ENCODE peak calls at places on chromosomes 13 and 19, in eight cellular contexts. U is breast epithelium, D is heart left ventricle, K is GM12891, W is H1, R is stomach, G is transverse colon, H is HCT116. P is an unnamed sample.

GRCh38 chr19:6238256-6238642 is 41.5 kb downstream of the MLLT1 start:
- DNase-seq in H (no peak), K (peak; percentile 6), G (no peak), R (no peak), D (no peak), U (no peak), W (no peak), P (peak; percentile 80)

GRCh38 chr19:16266586-16266942 is 58.1 kb upstream of the KLF2 start:
- DNase-seq in K (no peak), U (no peak), G (no peak), D (no peak), W (no peak), H (no peak), R (no peak), P (no peak)

GRCh38 chr13:101711307-101712025 is 259.0 kb downstream of the ITGBL1 start:
- DNase-seq in G (no peak), U (no peak), D (peak; percentile 25), K (no peak), W (no peak), R (no peak), H (no peak), P (no peak)

GRCh38 chr19:3387645-3388589 is 21.5 kb downstream of the NFIC start:
- DNase-seq in H (no peak), R (peak; percentile 93), W (no peak), G (peak; percentile 89), U (peak; percentile 86), D (peak; percentile 92), K (no peak), P (no peak)

GRCh38 chr19:29263305-29264080 is 50.5 kb upstream of the UQCRFS1 start:
- DNase-seq in R (peak; percentile 47), K (peak; percentile 27), D (no peak), H (no peak), W (no peak), U (no peak), G (peak; percentile 34), P (peak; percentile 26)

GRCh38 chr13:52371736-52372247 is 34.2 kb downstream of the THSD1 start:
- DNase-seq in W (no peak), R (no peak), U (no peak), D (no peak), K (no peak), G (no peak), H (peak; percentile 37), P (no peak)

GRCh38 chr19:3046621-3047306 is 15.5 kb downstream of the TLE5 start:
- DNase-seq in K (no peak), U (no peak), G (peak; percentile 39), R (no peak), H (no peak), W (no peak), D (peak; percentile 61), P (peak; percentile 57)

GRCh38 chr19:55391702-55392615 is 6.2 kb downstream of the RPL28 start:
- DNase-seq in D (no peak), R (no peak), G (no peak), U (no peak), H (no peak), K (no peak), W (no peak), P (no peak)

GRCh38 chr13:99990045-99990977 is 8.7 kb downstream of the ZIC2 start:
- DNase-seq in D (no peak), U (no peak), H (no peak), R (no peak), G (no peak), W (no peak), K (no peak), P (no peak)

GRCh38 chr19:17534767-17535166 is 20.7 kb upstream of the COLGALT1 start:
- DNase-seq in G (no peak), R (no peak), K (no peak), W (no peak), H (no peak), D (no peak), U (no peak), P (no peak)

GRCh38 chr19:19627716-19628498 is at the start of gene LPAR2:
- DNase-seq in R (peak; percentile 87), U (peak; percentile 50), H (peak; percentile 24), G (peak; percentile 82), K (peak; percentile 97), W (no peak), D (no peak), P (no peak)

GRCh38 chr13:79423801-79424642 is 18.0 kb upstream of the RBM26 start:
- DNase-seq in W (no peak), D (no peak), U (no peak), H (peak; percentile 28), G (no peak), K (no peak), R (no peak), P (peak; percentile 71)

GRCh38 chr13:56349866-56350265 is 790.9 kb upstream of the PRR20A start:
- DNase-seq in K (no peak), G (no peak), U (no peak), H (no peak), D (no peak), W (no peak), R (no peak), P (no peak)

GRCh38 chr13:59924256-59924655 is 239.5 kb downstream of the DIAPH3 start:
- DNase-seq in G (no peak), D (no peak), W (no peak), R (no peak), H (no peak), K (no peak), U (no peak), P (no peak)

GRCh38 chr13:66992183-66992582 is 238.0 kb downstream of the PCDH9 start:
- DNase-seq in U (no peak), R (no peak), K (no peak), H (no peak), D (no peak), G (no peak), W (no peak), P (no peak)

GRCh38 chr19:7578127-7578526 is 17.5 kb upstream of the CAMSAP3 start:
- DNase-seq in W (no peak), D (no peak), K (no peak), R (no peak), U (no peak), H (no peak), G (no peak), P (no peak)

GRCh38 chr13:101763191-101763590 is 310.7 kb downstream of the ITGBL1 start:
- DNase-seq in H (no peak), D (no peak), K (no peak), U (no peak), G (no peak), R (no peak), W (no peak), P (no peak)

GRCh38 chr19:38665950-38666661 is 18.7 kb downstream of the ACTN4 start:
- DNase-seq in R (no peak), G (peak; percentile 57), U (peak; percentile 76), W (peak; percentile 92), H (no peak), D (peak; percentile 82), K (no peak), P (no peak)
- TF ChIP-seq POLR2A in R (no peak), G (peak; percentile 33), U (no peak), W (peak; percentile 71), H (no peak), D (peak; percentile 29), K (no peak), P (no peak)

DNA sequence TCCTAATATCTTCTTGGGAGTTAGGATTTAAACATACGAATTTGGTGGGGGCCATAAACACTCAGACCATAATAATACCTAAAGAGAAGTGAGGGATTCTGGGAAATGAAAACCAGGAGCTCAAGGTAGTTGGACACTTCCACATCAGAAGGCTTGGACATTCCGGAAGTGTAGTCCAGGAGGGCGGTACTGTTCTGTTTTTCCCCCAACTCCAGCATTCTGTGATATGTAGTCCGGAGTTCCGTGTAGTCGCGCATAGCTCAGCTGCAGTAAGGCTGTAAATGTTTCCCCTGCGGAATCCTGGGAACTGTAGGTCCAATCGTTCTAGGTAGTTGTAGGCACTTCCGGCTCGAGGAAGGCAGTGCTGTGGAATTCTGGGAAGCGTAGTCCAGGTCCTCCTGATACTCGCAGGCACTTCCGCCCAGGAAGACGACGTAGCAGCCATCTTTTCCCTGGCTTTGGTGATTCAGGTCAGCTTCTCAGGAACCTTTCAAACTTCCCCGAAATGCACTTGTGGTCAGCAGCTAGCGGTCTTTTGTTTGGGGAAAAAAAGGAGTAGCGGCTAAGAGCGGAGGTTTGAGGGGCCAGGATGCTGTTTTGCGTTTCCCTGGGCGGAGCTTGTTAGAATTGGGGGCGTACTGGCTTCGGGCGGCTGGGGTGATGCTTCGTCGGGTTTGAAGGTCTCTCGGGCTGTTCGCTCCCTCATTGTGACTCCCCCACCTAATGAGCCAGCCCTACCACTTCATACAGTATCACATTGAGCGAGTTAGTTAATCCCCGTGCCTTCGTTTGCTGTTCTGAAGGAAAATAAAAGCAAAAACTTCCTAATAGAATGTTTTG is at the start of gene ZNF226:
- DNase-seq in R (peak; percentile 91), K (peak; percentile 46), H (peak; percentile 97), D (peak; percentile 94), G (peak; percentile 91), W (peak; percentile 80), U (peak; percentile 94), P (peak; percentile 95)
- TF ChIP-seq POLR2A in R (no peak), K (peak; percentile 87), H (peak; percentile 61), D (peak; percentile 76), G (peak; percentile 26), W (peak; percentile 90), U (no peak), P (peak; percentile 84)

DNA sequence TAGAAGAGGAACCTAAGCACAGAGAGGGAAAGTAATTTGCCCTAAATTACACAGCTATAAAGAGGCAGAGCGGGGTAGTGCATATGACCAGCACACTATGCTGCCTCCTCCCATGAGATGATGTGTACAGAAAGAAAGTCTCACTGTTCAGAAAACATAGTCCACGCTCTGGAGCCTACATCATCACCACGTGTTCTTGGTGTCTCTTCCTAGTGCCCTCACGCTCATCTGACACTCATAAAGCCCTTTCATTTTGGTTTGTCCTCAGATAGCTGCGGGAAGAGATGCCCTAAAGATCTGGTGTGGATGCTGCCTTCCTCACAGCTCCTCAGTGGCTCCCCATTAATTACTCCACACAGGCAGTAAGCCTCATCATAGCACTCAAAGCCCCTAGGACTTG is 27.4 kb upstream of the SIAH3 start:
- DNase-seq in G (no peak), H (no peak), U (no peak), K (no peak), D (no peak), R (no peak), W (no peak), P (no peak)
- TF ChIP-seq POLR2A in G (no peak), H (no peak), U (no peak), K (no peak), D (no peak), R (no peak), W (no peak), P (no peak)

GRCh38 chr19:56404705-56405056 is 549 bp downstream of the ZNF583 start:
- DNase-seq in G (no peak), D (no peak), R (no peak), H (no peak), W (no peak), K (no peak), U (no peak), P (no peak)

GRCh38 chr19:56403261-56403660 is 871 bp upstream of the ZNF583 start:
- DNase-seq in U (no peak), K (no peak), R (no peak), H (no peak), D (no peak), G (no peak), W (no peak), P (no peak)

GRCh38 chr19:56400485-56400884 is 3.6 kb upstream of the ZNF583 start:
- DNase-seq in D (no peak), U (no peak), G (no peak), K (no peak), R (no peak), W (no peak), H (no peak), P (no peak)

GRCh38 chr19:56405062-56405461 is 930 bp downstream of the ZNF583 start:
- DNase-seq in K (no peak), G (no peak), W (no peak), D (no peak), H (no peak), U (no peak), R (no peak), P (peak; percentile 32)

GRCh38 chr19:56403764-56404704 is at the start of gene ZNF583:
- DNase-seq in W (peak; percentile 57), U (peak; percentile 94), G (peak; percentile 95), D (peak; percentile 98), H (no peak), K (peak; percentile 88), R (peak; percentile 95), P (peak; percentile 96)
- TF ChIP-seq POLR2A in W (peak; percentile 86), U (no peak), G (no peak), D (peak; percentile 60), H (no peak), K (peak; percentile 16), R (no peak), P (peak; percentile 49)

P was measured in erythroblast.